ENCODE peak calls at places on chromosomes 4 and X, in four cellular contexts. L is SK-N-SH, V is HepG2, N is GM12878. Y is an unnamed sample.

GRCh38 chrX:8927066-8927465 is 106.9 kb downstream of the FAM9B start:
- DNase-seq in V (no peak), N (no peak), L (no peak), Y (no peak)

GRCh38 chr4:61200991-61201526 is 933 bp downstream of the ADGRL3 start:
- DNase-seq in N (no peak), L (peak; percentile 56), V (no peak), Y (no peak)

GRCh38 chrX:126165721-126166401 is at the start of gene DCAF12L2:
- DNase-seq in N (no peak), V (no peak), L (peak; percentile 50), Y (no peak)

GRCh38 chr4:156538651-156539285 is 432.8 kb downstream of the PDGFC start:
- DNase-seq in V (no peak), N (no peak), L (no peak), Y (no peak)

GRCh38 chr4:48635310-48635709 is 144.8 kb downstream of the FRYL start:
- DNase-seq in V (peak; percentile 9), L (no peak), N (no peak), Y (no peak)

GRCh38 chrX:133666256-133666655 is 251.0 kb upstream of the GPC4 start:
- DNase-seq in L (no peak), N (no peak), V (no peak), Y (no peak)

GRCh38 chr4:15729910-15730533 is 27.2 kb downstream of the BST1 start:
- DNase-seq in V (peak; percentile 45), N (peak; percentile 2), L (peak; percentile 66), Y (peak; percentile 59)

GRCh38 chrX:124534530-124534929 is 188.2 kb downstream of the SH2D1A start:
- DNase-seq in L (no peak), N (no peak), V (no peak), Y (no peak)

GRCh38 chrX:136531951-136532350 is at the start of gene VGLL1:
- DNase-seq in L (no peak), N (no peak), V (no peak), Y (no peak)

GRCh38 chrX:44245730-44246129 is 97.7 kb downstream of the EFHC2 start:
- DNase-seq in V (no peak), N (no peak), L (no peak), Y (no peak)

GRCh38 chr4:78799551-78800495 is 23.7 kb downstream of the BMP2K start:
- DNase-seq in L (no peak), V (no peak), N (no peak), Y (peak; percentile 23)

GRCh38 chr4:20026456-20026855 is 225.2 kb upstream of the SLIT2 start:
- DNase-seq in L (no peak), V (no peak), N (no peak), Y (no peak)

GRCh38 chr4:1449475-1449832 is 43.2 kb upstream of the NKX1-1 start:
- DNase-seq in N (no peak), V (no peak), L (no peak), Y (no peak)

GRCh38 chr4:1448589-1449420 is 42.6 kb upstream of the NKX1-1 start:
- DNase-seq in N (no peak), L (peak; percentile 13), V (no peak), Y (no peak)

GRCh38 chr4:1445716-1446445 is 39.6 kb upstream of the NKX1-1 start:
- DNase-seq in V (no peak), L (peak; percentile 4), N (no peak), Y (no peak)

GRCh38 chr4:1447676-1448588 is 41.7 kb upstream of the NKX1-1 start:
- DNase-seq in L (peak; percentile 25), N (no peak), V (no peak), Y (no peak)

DNA sequence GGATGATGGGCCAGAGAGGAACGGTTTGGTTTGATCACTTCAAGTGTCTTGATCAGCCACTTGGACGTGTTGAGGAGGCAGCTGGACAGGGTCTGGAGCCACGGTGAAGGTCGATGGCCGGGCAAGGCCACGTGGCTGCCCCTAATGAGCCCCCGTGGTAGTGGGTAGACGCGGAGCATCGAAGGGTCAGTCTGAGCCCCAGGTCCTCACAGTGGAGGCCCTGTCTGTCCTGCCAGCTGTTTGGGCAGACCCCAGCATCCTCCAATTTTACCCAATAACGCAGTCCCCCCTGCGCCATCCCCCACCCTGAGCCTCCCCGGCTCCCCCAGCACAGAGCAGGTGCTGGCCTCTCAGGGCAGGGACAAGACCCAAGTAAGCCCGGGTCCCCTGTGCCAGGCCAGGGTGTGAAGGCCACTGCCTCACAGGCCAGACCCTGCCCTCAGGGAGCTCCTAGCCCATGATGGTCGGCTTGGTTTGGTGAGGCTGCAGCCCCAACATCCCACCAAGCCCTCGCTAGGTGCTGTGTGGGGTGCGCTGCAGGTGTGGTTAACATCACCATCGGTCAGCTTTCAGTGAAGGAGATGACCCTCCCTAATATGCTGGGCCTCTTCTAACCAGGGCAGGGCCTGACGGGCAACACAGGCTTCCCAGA is 40.4 kb upstream of the NKX1-1 start:
- DNase-seq in N (no peak), L (peak; percentile 7), V (no peak), Y (no peak)
- TF ChIP-seq SIN3A in N (no peak), L (no peak), V (no peak), Y (no peak)

DNA sequence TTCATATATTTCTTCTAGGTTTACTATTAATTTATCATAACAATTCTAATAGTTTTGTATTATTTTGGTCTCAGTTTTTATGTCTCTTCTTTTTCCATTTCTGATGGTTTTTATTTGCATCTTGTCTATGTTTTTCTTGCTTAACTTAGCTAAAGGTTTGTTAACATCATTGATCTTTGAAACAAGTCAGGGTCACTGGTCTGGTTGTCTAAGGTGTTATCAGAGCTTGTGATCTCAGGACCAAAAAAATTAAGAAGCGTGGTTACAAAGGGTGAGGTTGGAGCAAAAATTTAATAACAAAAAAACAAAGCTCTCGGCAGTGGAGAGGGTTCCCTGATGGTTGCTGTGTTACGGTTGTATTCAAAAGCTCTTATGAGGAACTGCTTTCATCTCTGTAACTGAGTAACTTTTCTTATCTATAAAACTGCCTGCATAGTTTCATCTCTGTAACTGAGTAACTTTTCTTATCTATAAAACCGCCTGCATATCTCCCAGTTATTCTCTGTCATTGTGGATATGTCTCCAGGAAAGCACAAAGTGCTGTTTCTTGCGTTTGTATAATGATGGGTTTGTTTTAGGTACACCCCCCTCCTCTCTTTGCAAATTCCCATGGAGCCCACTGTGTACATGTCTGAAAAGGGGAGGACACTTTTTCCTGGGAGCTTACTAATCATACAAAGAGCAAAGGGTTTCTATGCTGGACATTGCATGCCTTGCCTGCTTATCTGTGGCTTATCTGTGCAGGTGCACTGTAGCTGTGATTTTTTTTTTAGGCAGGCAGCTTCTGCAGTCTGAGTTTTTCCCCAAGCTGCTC is 62.4 kb upstream of the UGT2B15 start:
- DNase-seq in N (peak; percentile 13), L (no peak), V (peak; percentile 100), Y (no peak)
- TF ChIP-seq USF2 in N (no peak), L (no peak), V (no peak), Y (no peak)

GRCh38 chrX:357035-357692 is 29.5 kb downstream of the PPP2R3B start:
- DNase-seq in V (no peak), N (no peak), L (no peak), Y (no peak)

GRCh38 chrX:353566-354535 is 32.9 kb downstream of the PPP2R3B start:
- DNase-seq in V (no peak), L (no peak), N (no peak), Y (no peak)

GRCh38 chrX:357693-358471 is 28.8 kb downstream of the PPP2R3B start:
- DNase-seq in N (no peak), V (no peak), L (no peak), Y (no peak)

GRCh38 chrX:356385-357034 is 30.2 kb downstream of the PPP2R3B start:
- DNase-seq in V (no peak), N (no peak), L (no peak), Y (no peak)

DNA sequence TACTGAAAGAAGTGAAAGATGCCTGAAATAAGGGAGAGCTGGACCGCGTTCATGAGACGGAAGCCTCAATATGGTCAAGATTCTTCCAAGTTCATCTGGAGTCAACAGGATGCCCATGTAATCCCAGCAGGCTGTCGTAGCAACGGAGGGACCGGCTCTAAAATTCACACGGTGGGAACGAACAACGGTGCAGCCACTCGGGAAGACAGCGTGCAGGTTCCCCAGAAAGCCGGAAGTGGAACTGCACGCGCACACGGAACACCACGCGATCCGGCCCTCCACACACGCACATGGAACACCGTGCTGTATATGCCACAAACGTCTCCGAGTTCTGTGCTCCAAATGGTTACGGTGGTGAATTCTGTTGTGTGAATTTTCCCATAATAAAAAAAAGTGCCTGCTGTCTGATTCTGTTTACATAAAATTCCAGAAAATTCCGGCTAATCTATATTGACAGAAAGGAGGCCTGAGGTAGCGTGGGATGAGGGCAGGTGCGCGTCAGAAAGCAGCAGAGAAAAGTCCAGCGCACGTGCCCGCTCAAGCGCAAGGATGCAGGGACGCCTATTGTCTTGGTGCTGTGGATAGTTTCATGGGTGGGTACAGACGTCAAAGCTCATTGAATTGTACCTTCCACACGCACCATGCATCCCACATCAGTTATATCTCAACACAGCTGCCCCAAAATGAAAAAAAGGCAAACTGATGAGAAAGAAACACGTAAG is 31.2 kb downstream of the PPP2R3B start:
- DNase-seq in L (no peak), V (no peak), N (peak; percentile 3), Y (no peak)
- TF ChIP-seq ZBTB33 in L (no peak), V (no peak), N (no peak), Y (no peak)

DNA sequence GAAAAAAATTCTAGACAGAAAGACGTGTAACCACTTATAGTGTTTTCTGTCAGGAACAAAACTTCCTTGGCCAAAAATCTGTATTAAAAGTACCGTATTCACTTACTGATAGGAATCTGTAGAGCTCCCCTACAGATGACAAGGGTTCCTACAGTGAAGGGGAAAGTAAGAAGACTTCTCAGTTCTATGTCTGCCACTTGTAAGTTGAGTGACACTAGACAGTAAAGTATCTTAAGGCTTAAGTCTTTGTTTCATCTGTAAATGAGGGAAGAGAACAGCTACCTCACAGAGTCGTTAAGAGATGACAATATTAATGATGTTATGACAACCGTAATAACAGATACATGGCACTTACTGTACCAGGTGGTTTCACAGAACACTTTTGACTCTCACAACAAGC is 3.3 kb downstream of the COQ2 start:
- DNase-seq in V (no peak), N (no peak), L (no peak), Y (no peak)
- TF ChIP-seq SIN3A in V (no peak), N (no peak), L (no peak), Y (no peak)